ENCODE peak calls at places on chromosomes 4 and X, in six cellular contexts. S is epithelial cell of esophagus; U is heart left ventricle; L is T-helper 2 cell; H is activated T-cell treated with anti-CD3 and anti-CD28 coated beads, Interleukin-2, amount 50 U/mL, for 24 hours; D is CD8-positive, alpha-beta memory T cell. Z is an unnamed sample.

GRCh38 chr4:5971077-5971447 is 47.2 kb downstream of the C4orf50 start:
- DNase-seq in S (no peak), L (no peak), D (no peak), U (no peak), H (no peak), Z (no peak)

GRCh38 chrX:38987135-38987780 is 186.0 kb downstream of the MID1IP1 start:
- DNase-seq in U (no peak), L (no peak), H (no peak), S (no peak), D (no peak), Z (no peak)

GRCh38 chrX:109656774-109657173 is 31.8 kb upstream of the KCNE5 start:
- DNase-seq in U (no peak), S (no peak), H (no peak), L (no peak), D (no peak), Z (no peak)

GRCh38 chrX:10239611-10240064 is 82.9 kb downstream of the CLCN4 start:
- DNase-seq in L (no peak), H (no peak), U (no peak), D (no peak), S (peak), Z (no peak)

GRCh38 chrX:122004127-122004526 is 956.7 kb downstream of the GLUD2 start:
- DNase-seq in H (no peak), U (no peak), L (no peak), D (no peak), S (no peak), Z (no peak)

GRCh38 chr4:118557298-118557851 is 127.8 kb upstream of the METTL14 start:
- DNase-seq in D (no peak), L (no peak), S (peak), U (no peak), H (no peak), Z (no peak)

GRCh38 chr4:4502694-4503311 is 39.0 kb downstream of the STX18 start:
- DNase-seq in H (peak), L (no peak), U (no peak), D (no peak), S (no peak), Z (no peak)

GRCh38 chr4:176277162-176277904 is 8.3 kb upstream of the ASB5 start:
- DNase-seq in L (no peak), D (no peak), S (peak), U (peak), H (peak), Z (peak)

GRCh38 chrX:131633285-131633917 is 89.5 kb downstream of the OR13H1 start:
- DNase-seq in H (peak), D (no peak), L (no peak), U (peak), S (peak), Z (peak)

GRCh38 chr4:170325599-170325998 is 235.8 kb upstream of the AADAT start:
- DNase-seq in L (no peak), H (no peak), S (no peak), U (no peak), D (no peak), Z (no peak)

GRCh38 chr4:146255874-146256273 is 41.5 kb downstream of the REELD1 start:
- DNase-seq in L (no peak), D (no peak), U (no peak), H (no peak), S (peak), Z (no peak)

GRCh38 chrX:120251471-120252011 is 929 bp downstream of the ZBTB33 start:
- DNase-seq in L (peak), D (no peak), S (peak), U (peak), H (peak), Z (peak)

GRCh38 chr4:11698033-11698432 is 269.3 kb upstream of the HS3ST1 start:
- DNase-seq in H (no peak), S (peak), L (no peak), D (no peak), U (no peak), Z (no peak)

GRCh38 chr4:168550071-168550766 is 53.4 kb downstream of the PALLD start:
- DNase-seq in H (no peak), L (no peak), D (no peak), S (no peak), U (no peak), Z (no peak)

Z was measured in ovary.